ENCODE peak calls at places on chromosomes 12 and 14, in eight cellular contexts. O, P, M, B, V, N, Z and J are unnamed samples.

GRCh38 chr14:41016213-41016612 is 590.5 kb upstream of the LRFN5 start:
- DNase-seq in N (no peak), M (no peak), P (no peak), B (no peak), V (no peak), Z (no peak), O (no peak), J (no peak)

GRCh38 chr12:52015393-52016081 is 8.8 kb downstream of the TAMALIN start:
- DNase-seq in N (no peak), O (no peak), M (no peak), P (no peak), Z (no peak), V (no peak), B (peak; percentile 55), J (peak; percentile 65)

GRCh38 chr12:6200266-6201198 is at the start of gene CD9:
- DNase-seq in Z (no peak), M (no peak), N (no peak), V (peak; percentile 83), P (peak; percentile 90), B (peak; percentile 29), O (peak; percentile 88), J (no peak)

GRCh38 chr14:32627545-32628298 is 298.6 kb downstream of the AKAP6 start:
- DNase-seq in Z (no peak), P (no peak), O (no peak), N (no peak), B (no peak), M (no peak), V (no peak), J (no peak)

GRCh38 chr12:62700091-62700490 is 233.5 kb downstream of the MON2 start:
- DNase-seq in B (no peak), Z (no peak), V (no peak), O (no peak), M (no peak), N (no peak), P (no peak), J (no peak)

GRCh38 chr12:32102234-32102633 is 4.4 kb upstream of the BICD1 start:
- DNase-seq in V (no peak), N (no peak), O (no peak), B (no peak), M (no peak), P (no peak), Z (no peak), J (no peak)

GRCh38 chr14:95189400-95190162 is 32.3 kb upstream of the DICER1 start:
- DNase-seq in B (no peak), Z (no peak), V (no peak), N (no peak), O (no peak), M (no peak), P (no peak), J (no peak)

GRCh38 chr12:20212036-20212435 is 156.3 kb upstream of the PDE3A start:
- DNase-seq in M (no peak), P (no peak), Z (no peak), O (no peak), N (no peak), V (no peak), B (no peak), J (peak; percentile 36)

GRCh38 chr14:100339757-100340453 is 16.8 kb downstream of the SLC25A47 start:
- DNase-seq in V (no peak), P (peak; percentile 41), Z (no peak), B (no peak), M (no peak), N (no peak), O (peak; percentile 20), J (no peak)

GRCh38 chr14:51704465-51705050 is 52.8 kb downstream of the FRMD6 start:
- DNase-seq in O (no peak), Z (no peak), N (no peak), M (peak; percentile 6), P (no peak), B (no peak), V (no peak), J (no peak)

GRCh38 chr12:108215458-108215857 is 86.4 kb downstream of the WSCD2 start:
- DNase-seq in V (no peak), P (no peak), O (no peak), M (no peak), Z (no peak), N (no peak), B (no peak), J (no peak)

GRCh38 chr12:2526371-2526770 is 268.4 kb upstream of the FKBP4 start:
- DNase-seq in O (no peak), M (no peak), V (no peak), Z (no peak), N (no peak), P (no peak), B (no peak), J (no peak)

GRCh38 chr12:7130791-7131501 is 775 bp downstream of the CLSTN3 start:
- DNase-seq in M (peak; percentile 62), O (peak; percentile 69), P (no peak), V (peak; percentile 83), Z (peak; percentile 56), N (no peak), B (peak; percentile 21), J (peak; percentile 51)

GRCh38 chr14:33733310-33733709 is 217.6 kb downstream of the EGLN3 start:
- DNase-seq in N (no peak), M (no peak), P (no peak), B (no peak), V (no peak), Z (no peak), O (no peak), J (no peak)

GRCh38 chr12:101925352-101925751 is 48.0 kb downstream of the DRAM1 start:
- DNase-seq in V (no peak), N (no peak), M (no peak), O (peak; percentile 54), Z (no peak), B (no peak), P (peak; percentile 86), J (peak; percentile 100)

GRCh38 chr14:64556526-64556925 is 6.8 kb downstream of the PPP1R36 start:
- DNase-seq in V (no peak), Z (no peak), N (no peak), M (no peak), B (no peak), P (no peak), O (no peak), J (peak; percentile 97)

GRCh38 chr14:94407906-94408305 is 19.5 kb upstream of the SERPINA1 start:
- DNase-seq in Z (no peak), P (no peak), B (no peak), M (no peak), N (no peak), O (no peak), V (no peak), J (no peak)

GRCh38 chr14:33691907-33692306 is 259.0 kb downstream of the EGLN3 start:
- DNase-seq in V (no peak), Z (no peak), O (no peak), B (no peak), N (no peak), M (no peak), P (no peak), J (no peak)

GRCh38 chr12:77368379-77368778 is 303.0 kb upstream of the E2F7 start:
- DNase-seq in B (no peak), M (no peak), N (no peak), O (no peak), Z (no peak), V (no peak), P (no peak), J (no peak)

GRCh38 chr14:88166616-88167015 is 156.5 kb downstream of the KCNK10 start:
- DNase-seq in M (no peak), N (no peak), Z (no peak), P (no peak), O (no peak), V (peak; percentile 64), B (no peak), J (peak; percentile 3)

GRCh38 chr14:79704406-79704805 is 506.9 kb downstream of the DIO2 start:
- DNase-seq in V (no peak), P (no peak), N (no peak), B (no peak), O (no peak), M (no peak), Z (no peak), J (no peak)

GRCh38 chr14:61193471-61193870 is 87.7 kb downstream of the TMEM30B start:
- DNase-seq in P (no peak), Z (no peak), M (no peak), O (no peak), B (no peak), N (no peak), V (no peak), J (no peak)

GRCh38 chr12:120249875-120250795 is 15.4 kb downstream of the PXN start:
- DNase-seq in M (no peak), V (no peak), P (peak; percentile 86), B (peak; percentile 57), Z (no peak), O (no peak), N (no peak), J (no peak)

GRCh38 chr14:72692678-72693077 is 201.2 kb downstream of the DPF3 start:
- DNase-seq in M (no peak), N (no peak), P (no peak), Z (no peak), B (no peak), O (no peak), V (peak; percentile 44), J (no peak)

GRCh38 chr12:92301329-92301728 is 155.7 kb upstream of the BTG1 start:
- DNase-seq in Z (no peak), P (no peak), B (no peak), N (no peak), M (no peak), O (no peak), V (no peak), J (no peak)

GRCh38 chr12:132157733-132158409 is 13.6 kb downstream of the NOC4L start:
- DNase-seq in M (no peak), P (no peak), V (no peak), B (no peak), N (no peak), Z (no peak), O (no peak), J (no peak)

GRCh38 chr12:2076196-2076570 is 23.4 kb downstream of the CACNA1C start:
- DNase-seq in B (no peak), P (peak; percentile 82), N (no peak), V (no peak), O (no peak), Z (no peak), M (no peak), J (peak; percentile 16)

GRCh38 chr12:8033153-8034044 is 883 bp downstream of the FOXJ2 start:
- DNase-seq in O (no peak), Z (peak; percentile 58), P (peak; percentile 88), B (peak; percentile 21), V (peak; percentile 49), N (peak; percentile 35), M (peak; percentile 42), J (peak; percentile 51)

GRCh38 chr14:50085570-50086315 is 30.6 kb downstream of the VCPKMT start:
- DNase-seq in V (no peak), N (no peak), M (no peak), O (no peak), Z (no peak), B (peak; percentile 86), P (no peak), J (peak; percentile 26)

GRCh38 chr12:77204055-77204454 is 138.7 kb upstream of the E2F7 start:
- DNase-seq in V (no peak), P (no peak), Z (no peak), N (no peak), O (no peak), B (no peak), M (no peak), J (peak; percentile 6)

GRCh38 chr12:2813214-2813554 is 716 bp downstream of the ITFG2 start:
- DNase-seq in Z (no peak), B (no peak), V (no peak), N (no peak), P (no peak), O (no peak), M (no peak), J (no peak)

GRCh38 chr12:29562167-29562776 is 64.8 kb upstream of the OVCH1 start:
- DNase-seq in N (no peak), B (no peak), V (no peak), O (no peak), Z (no peak), P (peak; percentile 73), M (no peak), J (peak; percentile 94)

GRCh38 chr12:121793501-121793835 is at the start of gene RHOF:
- DNase-seq in P (no peak), O (peak; percentile 80), V (peak; percentile 36), M (peak; percentile 48), B (no peak), Z (no peak), N (no peak), J (no peak)

GRCh38 chr14:63902375-63902976 is 49.7 kb downstream of the SYNE2 start:
- DNase-seq in O (no peak), V (no peak), M (no peak), P (no peak), N (no peak), B (no peak), Z (no peak), J (no peak)